ENCODE peak calls at places on chromosomes 11 and 22, in seven cellular contexts. J is neural progenitor cell, C is transverse colon, T is RWPE2, B is GM06990, W is prostate gland, I is colonic mucosa. D is an unnamed sample. For H3K27me3, the result is how much of the 10 kb centered on the place peaks cover.

GRCh38 chr11:64461081-64461480 is 102.1 kb downstream of the RPS6KA4 start:
- DNase-seq in J (no peak), C (no peak), T (no peak), B (no peak), W (no peak), I (no peak), D (no peak)

GRCh38 chr22:19289475-19290161 is 1.9 kb downstream of the CLTCL1 start:
- DNase-seq in J (no peak), C (no peak), T (no peak), B (no peak), W (no peak), I (no peak), D (peak)

GRCh38 chr11:5929984-5930383 is 12.1 kb upstream of the OR56A3 start:
- DNase-seq in J (no peak), C (no peak), T (no peak), B (no peak), W (no peak), I (no peak), D (no peak)

GRCh38 chr11:120324932-120325810 is at the start of gene TLCD5:
- DNase-seq in J (peak), C (peak), T (no peak), B (peak), W (peak), I (no peak), D (no peak)

GRCh38 chr11:117009905-117010605 is 88.2 kb downstream of the SIK3 start:
- DNase-seq in J (no peak), C (no peak), T (no peak), B (no peak), W (no peak), I (no peak), D (no peak)

GRCh38 chr22:39463931-39464390 is 7.1 kb downstream of the MGAT3 start:
- DNase-seq in J (no peak), C (no peak), T (no peak), B (no peak), W (peak), I (no peak), D (no peak)

GRCh38 chr11:72446929-72447753 is 12.8 kb upstream of the CLPB start:
- DNase-seq in J (peak), C (no peak), T (no peak), B (no peak), W (peak), I (no peak), D (no peak)

GRCh38 chr11:15944460-15944859 is 411.9 kb downstream of the SOX6 start:
- DNase-seq in J (peak), C (peak), T (no peak), B (no peak), W (no peak), I (no peak), D (no peak)

GRCh38 chr11:76307416-76307815 is 73.5 kb downstream of the THAP12 start:
- DNase-seq in J (no peak), C (no peak), T (no peak), B (no peak), W (no peak), I (no peak), D (no peak)

GRCh38 chr22:46038516-46039430 is 61.8 kb upstream of the WNT7B start:
- DNase-seq in J (no peak), C (no peak), T (no peak), B (no peak), W (no peak), I (peak), D (no peak)

GRCh38 chr11:70491696-70492472 is 93.6 kb downstream of the CTTN start:
- DNase-seq in J (no peak), C (no peak), T (peak), B (no peak), W (no peak), I (no peak), D (no peak)

GRCh38 chr11:103927535-103927934 is 108.9 kb upstream of the DDI1 start:
- DNase-seq in J (no peak), C (no peak), T (no peak), B (no peak), W (no peak), I (no peak), D (no peak)

GRCh38 chr11:11169715-11170351 is 183.2 kb downstream of the CSNK2A3 start:
- DNase-seq in J (no peak), C (no peak), T (no peak), B (peak), W (no peak), I (no peak), D (no peak)

GRCh38 chr11:115193931-115194797 is 310.1 kb downstream of the CADM1 start:
- DNase-seq in J (no peak), C (no peak), T (no peak), B (no peak), W (no peak), I (no peak), D (no peak)

DNA sequence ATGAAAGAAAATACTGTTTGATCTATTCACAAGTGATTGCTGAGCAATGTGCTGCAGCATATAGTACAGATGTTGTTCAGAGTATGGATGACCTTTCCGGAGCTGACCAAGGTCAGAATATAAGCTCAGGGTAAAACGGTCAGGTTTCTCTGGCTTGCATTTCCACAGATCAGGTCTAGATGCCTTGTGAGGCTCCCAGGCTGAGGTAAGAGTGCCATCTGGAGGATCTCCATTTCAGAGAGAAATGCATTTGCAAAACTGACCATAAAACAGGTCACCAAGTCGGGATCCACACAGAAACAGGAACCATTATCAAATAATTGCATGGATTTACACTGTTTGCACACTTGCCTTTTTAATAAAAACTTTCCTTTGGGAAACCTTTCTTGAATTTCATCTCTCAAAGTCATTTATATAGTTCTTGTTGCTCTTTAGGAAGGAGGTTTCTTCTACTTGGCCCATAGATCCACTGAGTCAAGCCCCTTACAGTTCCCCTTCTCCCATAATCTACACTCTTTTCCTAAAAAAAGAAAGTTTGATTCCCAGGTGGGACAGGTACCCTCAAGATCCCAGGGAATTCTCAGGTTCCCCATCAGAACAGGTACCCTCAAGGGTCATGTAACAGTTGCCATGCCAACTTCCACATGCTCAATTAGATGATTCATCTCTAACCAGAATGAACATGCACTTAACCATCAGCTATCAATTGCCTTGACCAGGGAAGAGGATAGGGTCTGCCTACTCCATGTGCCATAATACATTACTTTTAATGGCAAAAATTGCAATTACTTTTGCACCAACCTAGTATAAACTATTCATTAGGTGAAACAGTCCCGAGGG is 25.0 kb upstream of the TMPRSS5 start:
- DNase-seq in J (peak), C (peak), T (no peak), B (no peak), W (peak), I (peak), D (peak)
- TF ChIP-seq CTCF in J (peak), C (peak), T (peak), B (peak), W (peak), I (peak), D (peak)

GRCh38 chr11:39304586-39304985 is 2154.9 kb downstream of the LRRC4C start:
- DNase-seq in J (no peak), C (no peak), T (no peak), B (no peak), W (no peak), I (no peak), D (no peak)
- H3K4me3 ChIP-seq in J (no peak), C (no peak), T (no peak), B (no peak), W (no peak), I (no peak), D (no peak)

GRCh38 chr11:2269601-2270321 is 627 bp downstream of the ASCL2 start:
- DNase-seq in J (peak), C (peak), T (peak), B (peak), W (peak), I (peak), D (peak)

GRCh38 chr11:2268911-2269600 is 1.3 kb downstream of the ASCL2 start:
- DNase-seq in J (peak), C (peak), T (peak), B (peak), W (peak), I (peak), D (no peak)

GRCh38 chr11:2267306-2267861 is 3.0 kb downstream of the ASCL2 start:
- DNase-seq in J (no peak), C (no peak), T (peak), B (no peak), W (peak), I (peak), D (no peak)

GRCh38 chr11:2266586-2267305 is 3.6 kb downstream of the ASCL2 start:
- DNase-seq in J (no peak), C (no peak), T (peak), B (no peak), W (no peak), I (peak), D (no peak)

DNA sequence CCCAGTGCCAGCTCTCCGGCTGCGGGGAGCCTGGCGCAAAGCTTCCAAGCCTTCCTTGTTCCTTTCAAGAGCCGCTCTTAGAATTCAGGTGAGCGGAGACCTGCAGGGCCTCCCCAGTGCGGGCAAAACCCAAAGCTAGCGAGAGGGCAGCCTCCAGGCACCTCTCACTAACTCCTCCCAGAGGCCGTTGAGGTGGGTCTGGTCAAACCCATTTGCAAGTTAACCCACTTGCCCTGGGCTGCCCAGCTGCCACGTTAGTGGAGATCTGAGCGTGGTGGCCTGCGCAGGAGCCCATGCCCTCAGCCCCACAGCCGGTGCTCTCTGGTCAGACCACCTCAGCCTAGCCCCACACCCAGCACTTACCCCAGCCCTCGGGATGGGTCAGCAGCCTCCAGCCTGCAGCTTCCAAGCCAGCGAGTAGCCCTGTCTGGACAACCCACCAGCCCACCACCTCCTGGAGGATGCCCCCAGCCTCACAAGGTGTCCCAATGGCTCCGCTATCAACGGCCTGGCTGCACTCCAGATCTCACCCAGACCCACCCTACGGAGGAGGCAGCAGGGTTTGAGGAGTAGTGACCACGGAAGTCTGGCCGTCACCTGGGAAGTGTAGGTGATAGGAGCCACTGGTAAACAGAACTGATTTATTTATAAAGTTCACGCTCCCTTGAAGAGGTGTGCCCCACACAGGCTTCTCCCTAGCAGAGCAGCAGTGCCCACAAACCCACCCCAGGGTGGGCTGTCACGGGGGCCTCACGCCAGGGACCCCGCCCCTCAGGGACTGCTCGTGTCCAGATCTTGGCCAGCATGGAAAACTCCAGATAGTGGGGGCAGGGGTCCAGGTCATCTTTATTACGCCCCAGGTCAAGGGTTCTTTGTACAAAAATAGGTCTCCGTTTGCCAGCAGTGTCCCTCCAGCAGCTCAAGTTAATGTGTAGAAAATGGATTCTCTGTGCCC is 2.2 kb downstream of the ASCL2 start:
- DNase-seq in J (no peak), C (no peak), T (peak), B (no peak), W (peak), I (no peak), D (no peak)
- H3K27me3 ChIP-seq in J (half or more), C (half or more), T (under half), B (under half), W (under half), I (under half), D (half or more)

GRCh38 chr11:57144531-57145320 is 37.0 kb upstream of the LRRC55 start:
- DNase-seq in J (no peak), C (no peak), T (no peak), B (no peak), W (no peak), I (no peak), D (no peak)
- TF ChIP-seq CTCF in J (no peak), C (no peak), T (no peak), B (no peak), W (no peak), I (no peak), D (no peak)

DNA sequence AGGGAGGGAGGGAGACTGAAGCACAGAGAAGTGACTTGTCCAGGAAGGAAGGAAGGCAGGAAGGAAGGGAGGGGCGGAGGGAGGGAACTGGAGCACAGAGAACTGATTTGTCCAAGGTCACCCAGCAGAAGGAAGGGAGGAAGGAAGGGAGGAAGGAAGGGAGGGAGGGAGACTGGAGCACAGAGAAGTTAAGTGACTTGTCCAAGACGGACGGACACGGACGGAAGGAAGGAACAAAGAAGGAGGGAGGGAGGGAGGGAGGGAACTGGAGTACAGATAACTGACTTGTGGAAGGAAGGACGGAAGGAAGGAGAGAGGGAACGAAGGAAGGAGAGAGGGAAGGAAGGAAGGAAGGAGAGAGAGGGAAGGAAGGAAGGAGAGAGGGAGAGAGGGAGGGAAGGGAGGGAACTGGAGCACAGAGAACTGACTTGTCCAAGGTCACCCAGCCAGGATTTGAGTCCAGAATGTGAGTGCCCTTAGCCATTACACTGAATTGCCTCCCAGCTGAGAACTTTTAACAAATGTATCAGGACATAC is 1.5 kb downstream of the SLC35F2 start:
- DNase-seq in J (no peak), C (peak), T (no peak), B (no peak), W (no peak), I (peak), D (no peak)
- H3K4me3 ChIP-seq in J (no peak), C (peak), T (peak), B (peak), W (peak), I (peak), D (peak)

DNA sequence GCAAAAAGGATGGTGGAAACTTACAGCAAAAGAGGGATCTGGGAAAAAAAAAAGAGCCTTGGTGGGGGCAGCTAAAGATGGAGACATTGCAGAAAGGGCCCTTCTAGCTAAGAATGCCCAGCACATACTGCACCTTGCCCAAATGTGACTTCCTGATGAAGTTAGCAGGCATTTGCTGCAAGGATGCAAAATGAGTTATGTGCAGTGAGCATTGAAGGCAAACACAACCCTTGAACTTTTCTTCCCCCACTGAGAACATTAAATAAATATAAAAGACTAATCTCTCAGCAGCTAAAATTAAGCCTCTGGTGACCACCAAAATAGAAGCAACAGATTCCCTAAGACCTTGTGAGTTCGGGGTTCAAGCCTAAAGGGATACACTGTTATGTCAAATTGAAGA is 129.9 kb downstream of the ARL14EP start:
- DNase-seq in J (no peak), C (no peak), T (no peak), B (no peak), W (no peak), I (no peak), D (no peak)
- H3K27me3 ChIP-seq in J (half or more), C (under half), T (under half), B (under half), W (under half), I (under half), D (under half)

GRCh38 chr11:129090056-129090455 is 102.1 kb downstream of the ARHGAP32 start:
- DNase-seq in J (no peak), C (no peak), T (no peak), B (no peak), W (no peak), I (no peak), D (no peak)
- TF ChIP-seq CTCF in J (no peak), C (no peak), T (no peak), B (no peak), W (no peak), I (no peak), D (no peak)

DNA sequence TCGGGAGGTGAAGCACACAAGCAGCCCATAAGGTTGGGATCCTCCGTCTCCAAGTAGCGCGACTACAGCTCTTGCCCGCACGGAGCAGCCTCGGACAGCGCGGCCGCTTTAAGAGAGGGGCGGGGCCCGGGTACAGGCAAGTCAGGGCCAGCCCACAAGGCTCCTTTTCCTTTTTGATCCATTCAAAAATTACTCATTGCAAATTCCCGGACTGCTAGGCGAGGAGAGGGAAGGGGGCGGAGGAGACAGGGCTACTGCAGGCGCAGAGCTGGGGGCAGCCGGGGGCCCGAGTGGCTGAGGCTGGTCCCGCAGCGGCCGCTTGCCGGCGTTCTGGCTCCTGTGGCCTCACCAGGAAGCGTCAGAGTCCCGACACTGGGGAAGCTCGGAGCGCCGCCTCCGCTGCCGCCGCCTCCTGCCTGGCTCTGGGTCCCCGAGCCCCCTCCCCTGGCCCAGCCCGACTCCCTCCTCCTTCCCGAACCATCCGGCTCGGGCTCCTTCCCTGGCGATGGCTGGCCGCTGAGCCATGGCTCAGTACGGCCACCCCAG is at the start of gene UBASH3B:
- DNase-seq in J (peak), C (peak), T (peak), B (peak), W (peak), I (peak), D (peak)
- H3K4me3 ChIP-seq in J (peak), C (peak), T (peak), B (peak), W (peak), I (peak), D (peak)

GRCh38 chr11:17443926-17444690 is 32.5 kb downstream of the ABCC8 start:
- DNase-seq in J (peak), C (no peak), T (no peak), B (no peak), W (no peak), I (no peak), D (no peak)
- H3K27me3 ChIP-seq in J (under half), C (under half), T (under half), B (under half), W (under half), I (under half), D (under half)